ENCODE peak calls at places on chromosome 7, in five cellular contexts. One of them, this sample, is unnamed. For H3K9me3, the result is how much of the 10 kb centered on the place peaks cover.

GRCh38 chr7:86760236-86760635 is 116.5 kb downstream of the GRM3 start:
- ATAC-seq in GM12878: no peak
- ATAC-seq in HepG2: no peak
- ATAC-seq in upper lobe of left lung: no peak
- ATAC-seq in K562: no peak
- ATAC-seq in this sample: no peak

GRCh38 chr7:134188311-134188710 is 61.2 kb downstream of the LRGUK start:
- ATAC-seq in GM12878: no peak
- ATAC-seq in HepG2: no peak
- ATAC-seq in upper lobe of left lung: no peak
- ATAC-seq in K562: no peak
- ATAC-seq in this sample: no peak

GRCh38 chr7:156932006-156932405 is 17.5 kb upstream of the NOM1 start:
- ATAC-seq in GM12878: no peak
- ATAC-seq in HepG2: peak
- ATAC-seq in upper lobe of left lung: no peak
- ATAC-seq in K562: peak
- ATAC-seq in this sample: no peak

GRCh38 chr7:25710954-25711353 is 441.0 kb upstream of the NFE2L3 start:
- ATAC-seq in GM12878: no peak
- ATAC-seq in HepG2: no peak
- ATAC-seq in upper lobe of left lung: no peak
- ATAC-seq in K562: no peak
- ATAC-seq in this sample: no peak

GRCh38 chr7:57348646-57349269 is 101.2 kb upstream of the ZNF716 start:
- ATAC-seq in GM12878: no peak
- ATAC-seq in HepG2: no peak
- ATAC-seq in upper lobe of left lung: no peak
- ATAC-seq in K562: no peak
- ATAC-seq in this sample: peak

GRCh38 chr7:92748509-92748908 is 87.9 kb downstream of the CDK6 start:
- ATAC-seq in GM12878: peak
- ATAC-seq in HepG2: no peak
- ATAC-seq in upper lobe of left lung: no peak
- ATAC-seq in K562: no peak
- ATAC-seq in this sample: no peak

GRCh38 chr7:107938448-107939250 is 47.7 kb downstream of the DLD start:
- ATAC-seq in GM12878: no peak
- ATAC-seq in HepG2: no peak
- ATAC-seq in upper lobe of left lung: peak
- ATAC-seq in K562: no peak
- ATAC-seq in this sample: peak

GRCh38 chr7:124662937-124663336 is 102.7 kb downstream of the GPR37 start:
- ATAC-seq in GM12878: no peak
- ATAC-seq in HepG2: no peak
- ATAC-seq in upper lobe of left lung: no peak
- ATAC-seq in K562: no peak
- ATAC-seq in this sample: no peak

GRCh38 chr7:2512179-2512644 is 7.4 kb upstream of the LFNG start:
- ATAC-seq in GM12878: peak
- ATAC-seq in HepG2: peak
- ATAC-seq in upper lobe of left lung: no peak
- ATAC-seq in K562: no peak
- ATAC-seq in this sample: no peak

GRCh38 chr7:69177326-69177897 is 420.9 kb upstream of the AUTS2 start:
- ATAC-seq in GM12878: no peak
- ATAC-seq in HepG2: no peak
- ATAC-seq in upper lobe of left lung: peak
- ATAC-seq in K562: no peak
- ATAC-seq in this sample: peak

GRCh38 chr7:106485031-106485551 is 175.9 kb downstream of the CCDC71L start:
- ATAC-seq in GM12878: peak
- ATAC-seq in HepG2: no peak
- ATAC-seq in upper lobe of left lung: peak
- ATAC-seq in K562: peak
- ATAC-seq in this sample: no peak

GRCh38 chr7:130365511-130366441 is 14.5 kb upstream of the CPA1 start:
- ATAC-seq in GM12878: peak
- ATAC-seq in HepG2: no peak
- ATAC-seq in upper lobe of left lung: peak
- ATAC-seq in K562: no peak
- ATAC-seq in this sample: peak

GRCh38 chr7:47738563-47739166 is 156.8 kb upstream of the TNS3 start:
- ATAC-seq in GM12878: peak
- ATAC-seq in HepG2: peak
- ATAC-seq in upper lobe of left lung: no peak
- ATAC-seq in K562: no peak
- ATAC-seq in this sample: no peak

GRCh38 chr7:2687338-2687869 is 598 bp upstream of the AMZ1 start:
- ATAC-seq in GM12878: no peak
- ATAC-seq in HepG2: no peak
- ATAC-seq in upper lobe of left lung: no peak
- ATAC-seq in K562: no peak
- ATAC-seq in this sample: no peak

DNA sequence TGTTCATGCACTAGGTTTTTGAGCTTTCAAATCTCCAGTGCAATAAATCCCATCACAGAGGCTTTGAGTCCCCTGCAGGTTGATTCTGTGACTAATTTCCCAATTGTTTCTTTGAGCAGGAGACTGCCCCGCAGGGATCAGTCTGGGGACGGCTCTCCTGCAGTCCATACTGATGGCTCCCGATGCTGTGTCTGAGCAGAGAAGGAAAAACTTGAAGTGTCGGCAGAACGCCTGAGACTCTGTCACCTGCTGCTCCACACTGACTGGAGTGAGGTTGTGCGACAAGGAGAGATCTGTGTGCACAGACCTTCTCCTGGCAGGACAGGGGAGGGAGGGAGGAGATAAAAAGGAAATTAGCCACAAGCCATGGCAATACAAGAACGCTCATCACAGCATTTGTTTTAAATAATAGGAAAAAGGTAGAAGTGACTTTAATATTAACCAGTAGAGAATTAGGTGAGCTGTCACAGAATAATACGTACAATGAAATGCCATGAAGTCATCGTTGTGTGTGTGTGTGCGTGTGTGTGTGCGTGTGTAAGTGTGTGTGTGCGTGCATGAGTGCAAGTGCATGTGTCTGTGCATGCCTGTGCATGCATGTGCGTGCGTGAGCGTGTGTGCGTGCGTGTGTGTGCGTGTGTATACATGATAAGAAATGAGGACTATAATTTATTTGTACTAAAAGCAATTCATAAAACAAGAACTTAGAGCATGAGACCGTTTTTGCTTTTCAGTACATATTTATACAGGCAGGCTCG is 38.2 kb downstream of the HTR5A start:
- ATAC-seq in GM12878: no peak
- ATAC-seq in HepG2: no peak
- ATAC-seq in upper lobe of left lung: no peak
- ATAC-seq in K562: no peak
- ATAC-seq in this sample: no peak
- TF ChIP-seq EP300 in GM12878: no peak
- TF ChIP-seq EP300 in HepG2: no peak
- TF ChIP-seq EP300 in upper lobe of left lung: no peak
- TF ChIP-seq EP300 in K562: no peak
- TF ChIP-seq EP300 in this sample: no peak

DNA sequence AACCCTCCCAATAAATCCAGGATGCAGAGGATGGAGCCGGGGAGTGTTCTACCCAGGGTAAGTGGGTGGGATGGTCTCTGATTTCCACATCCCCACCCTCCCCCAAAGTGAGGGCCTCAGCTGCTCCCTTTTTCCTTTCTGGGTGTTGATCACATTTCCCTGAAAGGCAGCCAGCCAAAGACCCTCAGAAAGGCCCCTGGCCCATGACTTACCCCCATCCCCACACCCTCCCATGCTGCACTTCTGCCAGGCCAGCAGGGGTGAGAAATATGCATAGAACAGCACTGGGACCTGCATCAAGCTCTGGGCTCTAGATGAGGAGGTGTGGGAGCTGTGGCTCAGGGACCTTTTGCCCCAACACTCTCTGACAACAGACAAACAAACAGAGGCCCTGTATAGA is 927.3 kb upstream of the ZNF722 start:
- ATAC-seq in GM12878: no peak
- ATAC-seq in HepG2: no peak
- ATAC-seq in upper lobe of left lung: no peak
- ATAC-seq in K562: no peak
- ATAC-seq in this sample: no peak
- H3K9me3 ChIP-seq in GM12878: under half
- H3K9me3 ChIP-seq in HepG2: half or more
- H3K9me3 ChIP-seq in upper lobe of left lung: under half
- H3K9me3 ChIP-seq in K562: under half
- H3K9me3 ChIP-seq in this sample: under half

GRCh38 chr7:35846816-35847412 is 46.1 kb downstream of the SEPTIN7 start:
- ATAC-seq in GM12878: no peak
- ATAC-seq in HepG2: no peak
- ATAC-seq in upper lobe of left lung: no peak
- ATAC-seq in K562: no peak
- ATAC-seq in this sample: no peak
- TF ChIP-seq POLR2AphosphoS5 in GM12878: no peak
- TF ChIP-seq POLR2AphosphoS5 in HepG2: no peak
- TF ChIP-seq POLR2AphosphoS5 in upper lobe of left lung: no peak
- TF ChIP-seq POLR2AphosphoS5 in K562: no peak
- TF ChIP-seq POLR2AphosphoS5 in this sample: no peak

GRCh38 chr7:18038391-18038790 is 10.7 kb upstream of the PRPS1L1 start:
- ATAC-seq in GM12878: no peak
- ATAC-seq in HepG2: no peak
- ATAC-seq in upper lobe of left lung: no peak
- ATAC-seq in K562: no peak
- ATAC-seq in this sample: no peak

GRCh38 chr7:18037609-18038008 is 10.0 kb upstream of the PRPS1L1 start:
- ATAC-seq in GM12878: peak
- ATAC-seq in HepG2: no peak
- ATAC-seq in upper lobe of left lung: no peak
- ATAC-seq in K562: peak
- ATAC-seq in this sample: no peak

GRCh38 chr7:18041202-18041601 is 13.6 kb upstream of the PRPS1L1 start:
- ATAC-seq in GM12878: no peak
- ATAC-seq in HepG2: no peak
- ATAC-seq in upper lobe of left lung: no peak
- ATAC-seq in K562: no peak
- ATAC-seq in this sample: no peak

GRCh38 chr7:18036783-18037182 is 9.1 kb upstream of the PRPS1L1 start:
- ATAC-seq in GM12878: no peak
- ATAC-seq in HepG2: no peak
- ATAC-seq in upper lobe of left lung: no peak
- ATAC-seq in K562: peak
- ATAC-seq in this sample: no peak

DNA sequence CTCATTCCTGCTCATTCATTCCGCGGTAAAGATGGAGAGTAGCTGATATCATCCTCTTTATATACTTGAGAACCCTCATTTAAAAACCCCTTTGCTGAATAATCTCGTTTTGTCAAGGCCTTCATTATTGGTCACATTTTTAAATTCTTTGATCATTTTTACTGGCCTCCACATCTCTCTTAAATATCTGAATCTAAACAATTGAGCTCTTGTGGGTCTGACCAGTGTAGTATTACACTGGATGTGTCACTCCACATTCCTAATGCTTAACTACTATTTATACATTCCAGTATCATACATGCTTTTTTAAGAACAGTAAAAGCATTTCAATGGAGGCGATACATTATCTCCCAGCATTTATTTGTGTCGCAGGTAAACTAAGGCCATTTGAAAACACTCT is 12.6 kb upstream of the PRPS1L1 start:
- ATAC-seq in GM12878: no peak
- ATAC-seq in HepG2: no peak
- ATAC-seq in upper lobe of left lung: no peak
- ATAC-seq in K562: no peak
- ATAC-seq in this sample: no peak
- TF ChIP-seq EP300 in GM12878: no peak
- TF ChIP-seq EP300 in HepG2: no peak
- TF ChIP-seq EP300 in upper lobe of left lung: no peak
- TF ChIP-seq EP300 in K562: no peak
- TF ChIP-seq EP300 in this sample: no peak

DNA sequence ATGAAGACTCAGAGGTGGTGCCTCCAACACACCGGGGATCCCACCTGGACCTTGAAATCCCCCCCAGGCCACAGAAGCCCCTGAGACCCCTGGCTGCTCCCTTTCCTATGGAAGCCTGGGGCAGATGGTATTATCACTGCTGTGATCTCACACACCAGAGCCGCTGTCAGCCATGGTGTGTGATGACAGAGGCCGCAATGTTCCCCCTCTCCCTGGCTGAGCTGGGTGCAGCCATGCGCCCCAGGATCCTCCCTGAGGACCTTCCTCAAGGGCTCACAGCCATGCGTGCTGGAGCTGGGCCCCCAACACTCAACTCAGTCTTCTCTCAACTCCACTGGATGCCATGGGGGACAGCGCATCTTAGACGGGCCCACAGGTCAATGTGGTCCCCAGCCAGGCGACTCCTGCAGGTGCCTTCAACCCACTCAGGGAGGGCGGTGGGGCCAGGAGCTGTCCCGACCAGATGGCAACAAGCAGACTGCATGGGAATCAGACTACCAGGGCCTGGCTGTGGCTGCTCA is 44.9 kb downstream of the VIPR2 start:
- ATAC-seq in GM12878: no peak
- ATAC-seq in HepG2: no peak
- ATAC-seq in upper lobe of left lung: no peak
- ATAC-seq in K562: no peak
- ATAC-seq in this sample: no peak
- H3K9me3 ChIP-seq in GM12878: under half
- H3K9me3 ChIP-seq in HepG2: under half
- H3K9me3 ChIP-seq in upper lobe of left lung: under half
- H3K9me3 ChIP-seq in K562: under half
- H3K9me3 ChIP-seq in this sample: under half

GRCh38 chr7:158268851-158269535 is 318.6 kb downstream of the PTPRN2 start:
- ATAC-seq in GM12878: no peak
- ATAC-seq in HepG2: no peak
- ATAC-seq in upper lobe of left lung: no peak
- ATAC-seq in K562: no peak
- ATAC-seq in this sample: no peak
- TF ChIP-seq POLR2AphosphoS5 in GM12878: no peak
- TF ChIP-seq POLR2AphosphoS5 in HepG2: no peak
- TF ChIP-seq POLR2AphosphoS5 in upper lobe of left lung: no peak
- TF ChIP-seq POLR2AphosphoS5 in K562: no peak
- TF ChIP-seq POLR2AphosphoS5 in this sample: no peak

DNA sequence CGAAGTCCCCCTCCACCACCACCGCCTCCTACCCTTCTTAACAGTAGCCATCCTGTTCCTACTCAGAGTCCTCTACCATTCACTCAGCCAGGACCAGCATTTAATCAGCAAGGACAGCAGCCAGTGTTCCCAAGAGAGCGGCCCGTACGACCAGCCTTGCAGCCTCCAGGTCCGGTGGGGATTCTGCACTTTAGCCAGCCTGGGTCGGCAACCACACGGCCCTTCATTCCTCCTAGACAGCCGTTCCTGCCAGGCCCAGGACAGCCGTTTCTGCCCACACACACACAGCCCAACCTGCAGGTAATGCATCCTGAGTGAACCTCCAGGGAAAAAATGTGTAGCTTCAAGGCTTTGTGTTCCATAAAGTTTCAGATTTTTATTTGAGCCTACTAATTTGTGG is 74.2 kb downstream of the SHH start:
- ATAC-seq in GM12878: no peak
- ATAC-seq in HepG2: peak
- ATAC-seq in upper lobe of left lung: no peak
- ATAC-seq in K562: peak
- ATAC-seq in this sample: no peak
- TF ChIP-seq EP300 in GM12878: no peak
- TF ChIP-seq EP300 in HepG2: no peak
- TF ChIP-seq EP300 in upper lobe of left lung: no peak
- TF ChIP-seq EP300 in K562: no peak
- TF ChIP-seq EP300 in this sample: no peak

GRCh38 chr7:64636386-64636785 is 29.5 kb upstream of the ZNF107 start:
- ATAC-seq in GM12878: no peak
- ATAC-seq in HepG2: no peak
- ATAC-seq in upper lobe of left lung: no peak
- ATAC-seq in K562: no peak
- ATAC-seq in this sample: no peak
- H3K9me3 ChIP-seq in GM12878: under half
- H3K9me3 ChIP-seq in HepG2: under half
- H3K9me3 ChIP-seq in upper lobe of left lung: under half
- H3K9me3 ChIP-seq in K562: under half
- H3K9me3 ChIP-seq in this sample: under half